ENCODE peak calls at places on chromosomes 4 and X, in five cellular contexts. One of them, this sample, is unnamed.

GRCh38 chr4:60611762-60612496 is 588.2 kb upstream of the ADGRL3 start:
- DNase-seq in HCT116: no peak
- DNase-seq in MM.1S: no peak
- DNase-seq in GM23248: no peak
- DNase-seq in neural progenitor cell: no peak
- DNase-seq in this sample: no peak

GRCh38 chr4:47840291-47840690 is 2.4 kb upstream of the CORIN start:
- DNase-seq in HCT116: no peak
- DNase-seq in MM.1S: no peak
- DNase-seq in GM23248: no peak
- DNase-seq in neural progenitor cell: no peak
- DNase-seq in this sample: no peak

GRCh38 chr4:189124149-189124758 is 816.4 kb upstream of the FRG1 start:
- DNase-seq in HCT116: peak
- DNase-seq in MM.1S: peak
- DNase-seq in GM23248: peak
- DNase-seq in neural progenitor cell: peak
- DNase-seq in this sample: no peak

GRCh38 chrX:153882086-153882498 is 3.9 kb downstream of the L1CAM start:
- DNase-seq in HCT116: no peak
- DNase-seq in MM.1S: no peak
- DNase-seq in GM23248: peak
- DNase-seq in neural progenitor cell: no peak
- DNase-seq in this sample: no peak

GRCh38 chr4:121679267-121679666 is 17.5 kb downstream of the ANXA5 start:
- DNase-seq in HCT116: no peak
- DNase-seq in MM.1S: no peak
- DNase-seq in GM23248: no peak
- DNase-seq in neural progenitor cell: no peak
- DNase-seq in this sample: no peak

GRCh38 chrX:57918750-57919436 is 8.6 kb upstream of the ZXDA start:
- DNase-seq in HCT116: peak
- DNase-seq in MM.1S: peak
- DNase-seq in GM23248: peak
- DNase-seq in neural progenitor cell: no peak
- DNase-seq in this sample: peak

GRCh38 chr4:136670265-136670664 is 862.0 kb downstream of the PCDH18 start:
- DNase-seq in HCT116: no peak
- DNase-seq in MM.1S: no peak
- DNase-seq in GM23248: no peak
- DNase-seq in neural progenitor cell: no peak
- DNase-seq in this sample: no peak

GRCh38 chr4:26583538-26583864 is 383 bp upstream of the TBC1D19 start:
- DNase-seq in HCT116: no peak
- DNase-seq in MM.1S: no peak
- DNase-seq in GM23248: no peak
- DNase-seq in neural progenitor cell: no peak
- DNase-seq in this sample: no peak

GRCh38 chr4:139872274-139872673 is 206.7 kb downstream of the MGST2 start:
- DNase-seq in HCT116: no peak
- DNase-seq in MM.1S: no peak
- DNase-seq in GM23248: peak
- DNase-seq in neural progenitor cell: no peak
- DNase-seq in this sample: no peak

GRCh38 chr4:20248155-20248558 is 3.5 kb upstream of the SLIT2 start:
- DNase-seq in HCT116: peak
- DNase-seq in MM.1S: peak
- DNase-seq in GM23248: peak
- DNase-seq in neural progenitor cell: peak
- DNase-seq in this sample: peak

GRCh38 chr4:111556141-111556781 is 589.0 kb upstream of the FAM241A start:
- DNase-seq in HCT116: no peak
- DNase-seq in MM.1S: no peak
- DNase-seq in GM23248: peak
- DNase-seq in neural progenitor cell: no peak
- DNase-seq in this sample: no peak

GRCh38 chrX:131752493-131753198 is 208.8 kb downstream of the OR13H1 start:
- DNase-seq in HCT116: no peak
- DNase-seq in MM.1S: peak
- DNase-seq in GM23248: no peak
- DNase-seq in neural progenitor cell: no peak
- DNase-seq in this sample: no peak

GRCh38 chrX:155216940-155217450 is 735 bp downstream of the VBP1 start:
- DNase-seq in HCT116: no peak
- DNase-seq in MM.1S: peak
- DNase-seq in GM23248: peak
- DNase-seq in neural progenitor cell: peak
- DNase-seq in this sample: peak

GRCh38 chr4:40058854-40059253 is 2.2 kb downstream of the N4BP2 start:
- DNase-seq in HCT116: no peak
- DNase-seq in MM.1S: no peak
- DNase-seq in GM23248: peak
- DNase-seq in neural progenitor cell: no peak
- DNase-seq in this sample: no peak

GRCh38 chrX:132218100-132218807 is 993 bp downstream of the RAP2C start:
- DNase-seq in HCT116: peak
- DNase-seq in MM.1S: peak
- DNase-seq in GM23248: peak
- DNase-seq in neural progenitor cell: peak
- DNase-seq in this sample: peak

GRCh38 chrX:44770111-44770510 is 73.7 kb upstream of the DUSP21 start:
- DNase-seq in HCT116: no peak
- DNase-seq in MM.1S: no peak
- DNase-seq in GM23248: peak
- DNase-seq in neural progenitor cell: no peak
- DNase-seq in this sample: no peak

GRCh38 chr4:168978001-168978700 is 31.9 kb downstream of the CBR4 start:
- DNase-seq in HCT116: no peak
- DNase-seq in MM.1S: no peak
- DNase-seq in GM23248: peak
- DNase-seq in neural progenitor cell: no peak
- DNase-seq in this sample: no peak

GRCh38 chr4:186920486-186920885 is 196.8 kb upstream of the FAT1 start:
- DNase-seq in HCT116: no peak
- DNase-seq in MM.1S: no peak
- DNase-seq in GM23248: peak
- DNase-seq in neural progenitor cell: no peak
- DNase-seq in this sample: no peak

GRCh38 chr4:56414135-56414675 is 21.2 kb downstream of the PPAT start:
- DNase-seq in HCT116: no peak
- DNase-seq in MM.1S: no peak
- DNase-seq in GM23248: peak
- DNase-seq in neural progenitor cell: no peak
- DNase-seq in this sample: no peak

GRCh38 chr4:87838207-87838606 is 5.4 kb downstream of the MEPE start:
- DNase-seq in HCT116: no peak
- DNase-seq in MM.1S: no peak
- DNase-seq in GM23248: peak
- DNase-seq in neural progenitor cell: peak
- DNase-seq in this sample: no peak

GRCh38 chrX:23570674-23571343 is 96.5 kb upstream of the PRDX4 start:
- DNase-seq in HCT116: no peak
- DNase-seq in MM.1S: no peak
- DNase-seq in GM23248: no peak
- DNase-seq in neural progenitor cell: no peak
- DNase-seq in this sample: no peak

GRCh38 chr4:10020871-10021676 is at the start of gene SLC2A9:
- DNase-seq in HCT116: no peak
- DNase-seq in MM.1S: no peak
- DNase-seq in GM23248: peak
- DNase-seq in neural progenitor cell: no peak
- DNase-seq in this sample: no peak

GRCh38 chr4:958836-959337 is 14.5 kb downstream of the DGKQ start:
- DNase-seq in HCT116: no peak
- DNase-seq in MM.1S: no peak
- DNase-seq in GM23248: no peak
- DNase-seq in neural progenitor cell: no peak
- DNase-seq in this sample: no peak

GRCh38 chrX:110103344-110103743 is 100.4 kb downstream of the TMEM164 start:
- DNase-seq in HCT116: no peak
- DNase-seq in MM.1S: no peak
- DNase-seq in GM23248: no peak
- DNase-seq in neural progenitor cell: no peak
- DNase-seq in this sample: no peak

GRCh38 chr4:134243742-134244713 is 42.4 kb upstream of the PABPC4L start:
- DNase-seq in HCT116: no peak
- DNase-seq in MM.1S: no peak
- DNase-seq in GM23248: no peak
- DNase-seq in neural progenitor cell: no peak
- DNase-seq in this sample: no peak

GRCh38 chrX:30317308-30317707 is 8.1 kb upstream of the NR0B1 start:
- DNase-seq in HCT116: no peak
- DNase-seq in MM.1S: no peak
- DNase-seq in GM23248: no peak
- DNase-seq in neural progenitor cell: no peak
- DNase-seq in this sample: no peak

DNA sequence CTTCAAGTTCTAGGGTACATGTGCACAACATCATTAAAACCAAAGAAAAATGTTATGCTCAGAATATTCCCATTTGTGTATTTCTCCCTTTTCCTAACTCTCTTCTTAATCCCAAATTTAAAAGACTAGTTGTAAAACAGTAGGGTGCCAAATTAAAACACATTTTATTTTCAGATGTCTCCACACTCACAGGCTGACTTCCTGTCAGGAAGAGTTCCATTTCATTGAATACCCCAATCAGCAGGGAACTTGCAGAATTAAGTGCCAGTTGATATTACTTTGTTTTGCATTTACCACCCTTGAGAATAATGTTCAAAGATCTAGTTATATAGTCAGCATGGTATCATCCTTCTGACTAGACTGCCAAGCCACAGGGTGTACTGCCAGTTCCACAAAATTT is 207.9 kb downstream of the MAB21L2 start:
- DNase-seq in HCT116: no peak
- DNase-seq in MM.1S: no peak
- DNase-seq in GM23248: no peak
- DNase-seq in neural progenitor cell: no peak
- DNase-seq in this sample: no peak
- TF ChIP-seq EZH2phosphoT487 in HCT116: no peak
- TF ChIP-seq EZH2phosphoT487 in MM.1S: no peak
- TF ChIP-seq EZH2phosphoT487 in GM23248: no peak
- TF ChIP-seq EZH2phosphoT487 in neural progenitor cell: no peak
- TF ChIP-seq EZH2phosphoT487 in this sample: no peak

DNA sequence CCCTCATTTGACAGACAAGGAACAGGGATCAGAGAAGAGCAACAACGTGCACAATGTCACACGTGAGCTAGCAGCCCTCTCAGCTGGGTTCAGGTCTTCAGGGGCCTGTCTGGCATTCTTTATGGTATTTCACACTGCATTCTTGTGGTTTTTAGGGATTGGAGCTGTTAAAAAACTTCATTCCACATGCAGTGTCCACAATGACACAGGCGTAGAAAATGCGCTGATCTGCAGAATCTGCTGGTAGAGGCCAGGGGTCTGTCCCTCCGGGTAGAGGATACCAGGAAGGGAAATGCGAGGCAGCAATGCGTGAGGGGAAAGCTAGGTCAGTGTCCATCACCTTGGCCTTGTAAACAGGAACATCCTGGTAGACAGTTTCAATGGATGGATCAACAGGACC is 36.6 kb downstream of the MAP7D3 start:
- DNase-seq in HCT116: no peak
- DNase-seq in MM.1S: no peak
- DNase-seq in GM23248: peak
- DNase-seq in neural progenitor cell: no peak
- DNase-seq in this sample: no peak
- TF ChIP-seq EZH2phosphoT487 in HCT116: no peak
- TF ChIP-seq EZH2phosphoT487 in MM.1S: no peak
- TF ChIP-seq EZH2phosphoT487 in GM23248: no peak
- TF ChIP-seq EZH2phosphoT487 in neural progenitor cell: no peak
- TF ChIP-seq EZH2phosphoT487 in this sample: no peak

DNA sequence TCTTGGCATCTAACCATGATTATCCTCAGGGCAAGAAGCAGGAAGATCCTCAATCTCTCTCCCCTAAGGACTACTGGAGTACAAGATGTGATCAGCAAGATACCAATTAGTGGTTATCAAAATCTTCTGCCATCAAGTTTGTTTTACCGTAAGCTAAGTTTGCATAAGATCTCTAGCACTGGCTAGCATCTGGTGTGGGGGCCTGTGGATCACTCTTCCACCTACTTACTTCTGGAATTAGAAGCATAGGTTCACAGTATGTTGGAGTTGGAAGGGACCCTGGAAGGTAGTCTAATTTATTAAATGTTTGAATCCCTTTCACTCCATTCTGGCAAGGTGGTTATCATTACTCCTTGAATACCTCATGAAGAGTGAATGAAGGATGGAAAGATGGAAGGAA is 93.3 kb upstream of the BANK1 start:
- DNase-seq in HCT116: no peak
- DNase-seq in MM.1S: no peak
- DNase-seq in GM23248: no peak
- DNase-seq in neural progenitor cell: no peak
- DNase-seq in this sample: no peak
- TF ChIP-seq EZH2phosphoT487 in HCT116: no peak
- TF ChIP-seq EZH2phosphoT487 in MM.1S: no peak
- TF ChIP-seq EZH2phosphoT487 in GM23248: no peak
- TF ChIP-seq EZH2phosphoT487 in neural progenitor cell: no peak
- TF ChIP-seq EZH2phosphoT487 in this sample: no peak

DNA sequence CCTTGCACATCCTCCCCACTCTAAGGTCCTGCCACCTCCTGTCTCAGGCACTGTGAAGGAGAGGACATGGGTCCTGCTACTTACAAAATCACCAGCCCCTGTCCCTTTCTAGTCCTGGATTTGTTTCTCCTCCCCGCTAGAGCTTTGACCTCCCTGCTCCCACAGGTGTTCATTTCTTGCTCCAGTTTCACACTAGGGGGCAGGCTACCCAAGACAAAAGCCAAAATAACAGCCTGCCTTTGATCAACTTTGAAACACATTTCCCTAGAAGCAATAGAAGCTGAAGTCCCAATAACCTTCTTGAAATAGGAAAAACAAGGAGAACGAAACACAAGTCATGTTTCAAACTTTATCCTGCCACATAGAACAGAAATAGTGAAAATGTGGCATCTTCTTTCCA is 164.4 kb downstream of the QDPR start:
- DNase-seq in HCT116: peak
- DNase-seq in MM.1S: peak
- DNase-seq in GM23248: peak
- DNase-seq in neural progenitor cell: peak
- DNase-seq in this sample: peak
- TF ChIP-seq EZH2phosphoT487 in HCT116: no peak
- TF ChIP-seq EZH2phosphoT487 in MM.1S: no peak
- TF ChIP-seq EZH2phosphoT487 in GM23248: no peak
- TF ChIP-seq EZH2phosphoT487 in neural progenitor cell: no peak
- TF ChIP-seq EZH2phosphoT487 in this sample: no peak

GRCh38 chr4:174910271-174910670 is 7.9 kb upstream of the ADAM29 start:
- DNase-seq in HCT116: no peak
- DNase-seq in MM.1S: no peak
- DNase-seq in GM23248: no peak
- DNase-seq in neural progenitor cell: no peak
- DNase-seq in this sample: no peak

GRCh38 chr4:174912919-174913543 is 5.1 kb upstream of the ADAM29 start:
- DNase-seq in HCT116: no peak
- DNase-seq in MM.1S: no peak
- DNase-seq in GM23248: no peak
- DNase-seq in neural progenitor cell: no peak
- DNase-seq in this sample: no peak

DNA sequence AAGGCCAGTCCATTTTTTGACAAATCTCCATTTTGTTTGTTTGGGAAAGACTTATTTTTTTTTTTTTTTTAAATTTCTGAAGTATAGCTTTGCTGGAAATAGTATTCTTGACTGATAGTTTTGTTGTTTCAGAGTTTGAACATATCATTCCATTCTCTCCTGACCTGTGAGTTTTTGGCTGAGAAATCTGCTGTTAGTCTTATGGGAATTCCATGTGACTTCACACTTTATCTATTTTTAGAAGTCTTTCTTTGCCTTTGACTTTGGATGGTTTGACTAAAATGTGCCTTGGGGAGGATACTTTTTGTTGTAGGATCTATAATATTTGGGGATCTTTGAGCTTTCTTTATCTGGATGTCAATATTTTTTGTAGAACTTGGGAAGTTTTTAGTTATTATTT is 10.7 kb upstream of the ADAM29 start:
- DNase-seq in HCT116: no peak
- DNase-seq in MM.1S: no peak
- DNase-seq in GM23248: no peak
- DNase-seq in neural progenitor cell: no peak
- DNase-seq in this sample: peak
- TF ChIP-seq EZH2phosphoT487 in HCT116: no peak
- TF ChIP-seq EZH2phosphoT487 in MM.1S: no peak
- TF ChIP-seq EZH2phosphoT487 in GM23248: no peak
- TF ChIP-seq EZH2phosphoT487 in neural progenitor cell: no peak
- TF ChIP-seq EZH2phosphoT487 in this sample: no peak